ENCODE peak calls at places on chromosome 10, in nine cellular contexts. K is HT-29; X is GM12865; Q is activated CD4-positive, alpha-beta T cell treated with anti-CD3 and anti-CD28 coated beads, Interleukin-2, amount 50 U/mL, for 48 hours; H is lung microvascular endothelial cell; A is substantia nigra; R is activated CD4-positive, CD25-positive, alpha-beta regulatory T cell; B is aorta; C is astrocyte of the cerebellum. L is an unnamed sample.

GRCh38 chr10:80571352-80571751 is 33.6 kb downstream of the SH2D4B start:
- DNase-seq in C (no peak), B (no peak), H (no peak), R (no peak), Q (no peak), X (no peak), A (no peak), K (no peak), L (no peak)

GRCh38 chr10:6927001-6927400 is 346.9 kb upstream of the PRKCQ start:
- DNase-seq in A (no peak), C (no peak), R (no peak), H (no peak), X (peak), B (no peak), K (no peak), Q (no peak), L (no peak)

GRCh38 chr10:18145652-18146051 is 5.4 kb downstream of the CACNB2 start:
- DNase-seq in B (no peak), A (no peak), H (no peak), R (no peak), K (no peak), X (no peak), Q (no peak), C (no peak), L (no peak)

GRCh38 chr10:17021661-17022060 is 108.0 kb downstream of the CUBN start:
- DNase-seq in R (no peak), K (no peak), X (no peak), B (no peak), Q (no peak), A (no peak), C (no peak), H (no peak), L (no peak)

GRCh38 chr10:6151087-6151977 is 51.4 kb upstream of the PFKFB3 start:
- DNase-seq in H (peak), C (peak), R (no peak), A (peak), B (peak), K (peak), X (peak), Q (peak), L (peak)

GRCh38 chr10:103845983-103846382 is 9.4 kb downstream of the SH3PXD2A start:
- DNase-seq in K (no peak), C (no peak), Q (peak), H (peak), A (no peak), X (peak), R (no peak), B (peak), L (peak)

GRCh38 chr10:44994752-44995530 is 5.8 kb upstream of the ZNF22 start:
- DNase-seq in B (peak), C (no peak), H (no peak), K (no peak), R (no peak), A (no peak), X (no peak), Q (no peak), L (no peak)

GRCh38 chr10:114869500-114869899 is 47.9 kb downstream of the FHIP2A start:
- DNase-seq in X (no peak), K (no peak), A (no peak), H (peak), Q (no peak), B (no peak), C (peak), R (no peak), L (no peak)

GRCh38 chr10:111039522-111039921 is 37.3 kb upstream of the ADRA2A start:
- DNase-seq in H (no peak), K (no peak), Q (no peak), B (no peak), X (no peak), A (no peak), C (no peak), R (no peak), L (no peak)

GRCh38 chr10:1451362-1451888 is 285.9 kb downstream of the ADARB2 start:
- DNase-seq in B (no peak), H (no peak), R (no peak), K (no peak), X (no peak), Q (no peak), C (no peak), A (no peak), L (no peak)

GRCh38 chr10:19168584-19168983 is 120.0 kb downstream of the MALRD1 start:
- DNase-seq in C (no peak), B (no peak), X (no peak), Q (no peak), A (no peak), K (peak), H (no peak), R (no peak), L (peak)

GRCh38 chr10:28470873-28471704 is 61.8 kb upstream of the WAC start:
- DNase-seq in H (peak), Q (no peak), B (no peak), X (no peak), K (no peak), R (no peak), A (no peak), C (no peak), L (no peak)

GRCh38 chr10:95792874-95793285 is 36.9 kb downstream of the ENTPD1 start:
- DNase-seq in X (peak), Q (no peak), R (no peak), H (no peak), K (no peak), A (no peak), B (peak), C (peak), L (no peak)

GRCh38 chr10:103125323-103126267 is 67.5 kb downstream of the NT5C2 start:
- DNase-seq in H (no peak), C (no peak), R (no peak), K (no peak), A (no peak), X (peak), B (no peak), Q (no peak), L (no peak)

GRCh38 chr10:5502903-5503835 is 3.8 kb upstream of the CALML5 start:
- DNase-seq in R (no peak), Q (no peak), C (no peak), H (no peak), X (no peak), K (peak), B (no peak), A (no peak), L (no peak)

GRCh38 chr10:75418712-75419111 is 12.7 kb upstream of the LRMDA start:
- DNase-seq in X (no peak), A (no peak), C (no peak), B (no peak), Q (no peak), K (no peak), R (no peak), H (no peak), L (no peak)

GRCh38 chr10:33115720-33116119 is 157.7 kb upstream of the ITGB1 start:
- DNase-seq in Q (no peak), A (no peak), B (no peak), H (no peak), R (no peak), K (no peak), X (no peak), C (no peak), L (no peak)

GRCh38 chr10:100568937-100569336 is 33.2 kb downstream of the HIF1AN start:
- DNase-seq in X (no peak), H (no peak), A (no peak), K (no peak), R (no peak), B (no peak), Q (no peak), C (no peak), L (no peak)

GRCh38 chr10:132644544-132645530 is 107.2 kb downstream of the INPP5A start:
- DNase-seq in C (no peak), K (no peak), X (no peak), B (no peak), Q (no peak), H (no peak), R (no peak), A (no peak), L (no peak)

GRCh38 chr10:67884842-67885680 is 605 bp downstream of the SIRT1 start:
- DNase-seq in A (peak), B (peak), X (peak), Q (peak), C (no peak), K (peak), H (peak), R (peak), L (peak)

GRCh38 chr10:57716884-57717283 is 550.8 kb downstream of the IPMK start:
- DNase-seq in X (no peak), C (peak), Q (no peak), H (no peak), R (no peak), B (no peak), K (peak), A (no peak), L (no peak)

GRCh38 chr10:96700477-96701099 is 19.7 kb downstream of the PIK3AP1 start:
- DNase-seq in B (peak), A (no peak), H (no peak), Q (no peak), X (peak), C (no peak), R (no peak), K (no peak), L (peak)

GRCh38 chr10:101838416-101838970 is 5.1 kb downstream of the KCNIP2 start:
- DNase-seq in B (no peak), C (no peak), R (no peak), Q (no peak), X (no peak), H (no peak), A (no peak), K (no peak), L (no peak)

GRCh38 chr10:90321132-90321816 is 536.6 kb downstream of the HTR7 start:
- DNase-seq in R (no peak), Q (no peak), A (no peak), C (no peak), X (no peak), H (no peak), B (no peak), K (no peak), L (no peak)

GRCh38 chr10:106992064-106992463 is 172.4 kb downstream of the SORCS1 start:
- DNase-seq in A (no peak), Q (no peak), B (no peak), H (no peak), R (no peak), X (no peak), K (no peak), C (no peak), L (no peak)

GRCh38 chr10:72539137-72539536 is 86.7 kb downstream of the MICU1 start:
- DNase-seq in Q (no peak), H (no peak), B (no peak), X (no peak), C (no peak), K (no peak), A (no peak), R (no peak), L (no peak)

GRCh38 chr10:80908596-80908995 is 370.9 kb downstream of the SH2D4B start:
- DNase-seq in A (no peak), C (no peak), K (no peak), B (no peak), X (no peak), Q (no peak), H (no peak), R (no peak), L (no peak)

GRCh38 chr10:43781480-43782361 is 133.0 kb upstream of the ZNF32 start:
- DNase-seq in K (no peak), C (no peak), Q (peak), A (no peak), H (no peak), X (peak), R (no peak), B (no peak), L (no peak)

GRCh38 chr10:24255907-24256306 is 47.0 kb downstream of the KIAA1217 start:
- DNase-seq in H (no peak), Q (no peak), A (no peak), K (no peak), R (no peak), C (no peak), B (no peak), X (no peak), L (no peak)

L was measured in NAMALWA.